ENCODE peak calls at places on chromosomes 6 and 20, in four cellular contexts. D is K562, B is transverse colon, Y is HCT116. O is an unnamed sample.

GRCh38 chr20:46627251-46627650 is 24.0 kb downstream of the SLC13A3 start:
- DNase-seq in D (no peak), B (no peak), Y (no peak), O (no peak)

GRCh38 chr6:157198425-157199279 is 124.7 kb downstream of the TMEM242 start:
- DNase-seq in D (no peak), B (peak), Y (no peak), O (no peak)

GRCh38 chr6:146028250-146028789 is 542 bp upstream of the GRM1 start:
- DNase-seq in D (peak), B (peak), Y (no peak), O (no peak)

GRCh38 chr6:151027936-151028838 is 162.7 kb downstream of the MTHFD1L start:
- DNase-seq in D (no peak), B (no peak), Y (no peak), O (no peak)

GRCh38 chr6:114342826-114343781 is at the start of gene HS3ST5:
- DNase-seq in D (no peak), B (peak), Y (peak), O (peak)

GRCh38 chr6:17429381-17430061 is 36.1 kb downstream of the CAP2 start:
- DNase-seq in D (no peak), B (no peak), Y (no peak), O (no peak)

GRCh38 chr6:127918506-127919427 is 17.9 kb upstream of the THEMIS start:
- DNase-seq in D (no peak), B (no peak), Y (no peak), O (no peak)

GRCh38 chr6:168152306-168152963 is 73.4 kb upstream of the FRMD1 start:
- DNase-seq in D (no peak), B (no peak), Y (no peak), O (no peak)

GRCh38 chr20:22226849-22227248 is 357.5 kb downstream of the FOXA2 start:
- DNase-seq in D (no peak), B (no peak), Y (no peak), O (no peak)

GRCh38 chr6:94636780-94637385 is 940.5 kb upstream of the MANEA start:
- DNase-seq in D (no peak), B (no peak), Y (peak), O (no peak)

GRCh38 chr6:53154794-53155193 is 6.2 kb upstream of the GCM1 start:
- DNase-seq in D (no peak), B (no peak), Y (no peak), O (no peak)

GRCh38 chr20:33388268-33388667 is 13.1 kb downstream of the CDK5RAP1 start:
- DNase-seq in D (no peak), B (no peak), Y (no peak), O (no peak)

GRCh38 chr6:170284866-170285469 is 5.9 kb downstream of the DLL1 start:
- DNase-seq in D (no peak), B (no peak), Y (no peak), O (no peak)

GRCh38 chr6:112163295-112164257 is 76.2 kb downstream of the FAM229B start:
- DNase-seq in D (peak), B (peak), Y (peak), O (peak)

GRCh38 chr20:20364747-20365558 is 3.0 kb upstream of the INSM1 start:
- DNase-seq in D (no peak), B (no peak), Y (no peak), O (no peak)

GRCh38 chr20:45010399-45010828 is 44.1 kb downstream of the STK4 start:
- DNase-seq in D (no peak), B (no peak), Y (no peak), O (no peak)

GRCh38 chr6:8645212-8645611 is 209.9 kb upstream of the SLC35B3 start:
- DNase-seq in D (no peak), B (no peak), Y (no peak), O (no peak)

GRCh38 chr6:113779656-113780055 is 77.5 kb upstream of the MARCKS start:
- DNase-seq in D (no peak), B (no peak), Y (no peak), O (no peak)

GRCh38 chr20:22819134-22819533 is 216.0 kb upstream of the SSTR4 start:
- DNase-seq in D (no peak), B (no peak), Y (no peak), O (no peak)

GRCh38 chr20:1426231-1426849 is 33.5 kb upstream of the FKBP1A start:
- DNase-seq in D (no peak), B (no peak), Y (no peak), O (no peak)

GRCh38 chr6:87250019-87250418 is 72.4 kb upstream of the SMIM8 start:
- DNase-seq in D (no peak), B (no peak), Y (no peak), O (no peak)

GRCh38 chr20:10919549-10920140 is 245.8 kb upstream of the JAG1 start:
- DNase-seq in D (no peak), B (no peak), Y (no peak), O (no peak)

GRCh38 chr6:73152998-73153757 is 72.1 kb downstream of the KHDC1L start:
- DNase-seq in D (no peak), B (no peak), Y (no peak), O (no peak)

GRCh38 chr6:63272397-63272796 is 47.4 kb downstream of the LGSN start:
- DNase-seq in D (peak), B (no peak), Y (peak), O (no peak)

DNA sequence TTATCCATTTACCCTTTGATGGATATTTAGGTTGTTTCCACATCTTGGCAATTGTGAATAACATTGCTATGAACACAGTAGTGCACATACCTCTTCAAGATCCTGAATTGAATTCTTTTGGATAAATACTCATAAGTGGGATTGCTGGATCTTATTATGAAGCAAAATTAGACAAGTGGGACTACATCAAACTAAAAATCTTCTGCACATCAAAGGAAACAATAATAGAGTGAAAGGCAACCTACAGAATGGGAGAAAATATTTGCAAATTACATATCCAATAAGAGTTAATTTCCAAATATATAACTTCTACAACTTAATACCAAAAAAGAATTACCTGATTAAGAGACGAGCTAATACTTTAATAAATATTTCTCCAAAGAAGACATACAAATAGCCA is 38.4 kb upstream of the BCAS1 start:
- DNase-seq in D (no peak), B (no peak), Y (no peak), O (no peak)
- TF ChIP-seq POLR2A in D (no peak), B (no peak), Y (no peak), O (no peak)

GRCh38 chr6:165915022-165915770 is 252.2 kb upstream of the PDE10A start:
- DNase-seq in D (no peak), B (no peak), Y (no peak), O (no peak)

GRCh38 chr6:165913676-165914570 is 250.9 kb upstream of the PDE10A start:
- DNase-seq in D (no peak), B (no peak), Y (no peak), O (no peak)

GRCh38 chr6:165920896-165921671 is 246.6 kb downstream of the TBXT start:
- DNase-seq in D (no peak), B (no peak), Y (no peak), O (no peak)

GRCh38 chr6:165922309-165922794 is 245.3 kb downstream of the TBXT start:
- DNase-seq in D (no peak), B (no peak), Y (no peak), O (no peak)

DNA sequence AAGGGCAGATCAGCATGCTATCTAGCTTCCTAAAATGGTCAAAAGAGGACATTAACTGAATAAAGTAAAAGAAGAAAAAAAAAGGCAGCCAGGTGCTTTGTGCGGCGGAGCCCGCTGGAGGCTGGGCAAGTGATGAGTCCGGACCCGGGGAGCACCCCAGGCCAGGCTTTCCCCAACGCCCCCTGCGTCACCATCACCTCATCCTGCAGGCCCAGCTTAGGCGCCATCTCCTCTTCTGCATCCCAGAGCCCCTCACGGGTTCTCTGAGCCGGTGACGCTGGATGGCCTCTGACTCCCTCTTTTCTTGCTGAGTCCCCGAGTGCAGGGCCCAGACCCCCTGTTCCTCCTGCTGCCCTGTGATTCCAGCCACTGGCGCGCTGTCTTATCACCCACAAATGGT is 250.1 kb downstream of the TBXT start:
- DNase-seq in D (no peak), B (no peak), Y (no peak), O (no peak)
- TF ChIP-seq POLR2AphosphoS5 in D (no peak), B (no peak), Y (no peak), O (no peak)

DNA sequence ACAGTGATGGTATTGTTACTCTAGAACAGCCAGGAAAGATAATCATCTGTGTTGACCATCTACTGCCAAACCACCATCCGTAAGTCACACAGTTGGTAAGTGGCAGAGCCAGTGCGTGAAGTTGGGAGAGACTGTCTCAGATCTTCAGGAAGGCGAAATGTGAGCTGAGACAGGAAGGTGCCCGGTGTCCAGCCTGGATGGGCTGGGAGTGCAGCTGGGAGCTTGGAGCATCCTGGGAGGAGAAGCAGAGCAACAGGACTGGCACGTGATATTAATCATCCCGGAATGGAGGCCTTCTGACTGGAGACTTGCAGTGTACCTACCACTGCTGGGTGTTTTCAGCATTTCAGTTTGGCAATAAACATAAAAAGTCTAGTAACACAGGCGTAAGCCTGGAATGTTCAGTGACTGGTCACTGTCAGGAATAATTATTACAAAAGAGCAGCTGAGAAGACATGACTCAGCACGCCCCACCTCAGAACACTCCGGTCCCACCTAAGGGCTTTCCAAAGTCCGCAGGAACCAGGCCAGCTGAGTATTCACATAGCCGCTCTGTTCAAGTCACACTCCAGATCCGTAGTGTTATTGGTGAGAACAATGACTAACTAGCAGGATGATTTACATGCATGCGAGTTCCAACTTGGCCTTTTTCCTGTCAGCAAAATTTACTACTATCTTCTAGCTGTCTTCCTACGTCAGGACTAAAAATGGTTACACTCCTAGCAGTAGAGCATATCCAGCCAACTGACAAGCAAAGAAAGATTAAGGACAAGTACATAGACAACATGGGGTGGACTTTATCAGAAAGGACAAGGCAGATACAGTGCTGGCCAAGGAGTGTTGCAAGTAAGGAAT is 45.1 kb upstream of the PNRC1 start:
- DNase-seq in D (peak), B (peak), Y (no peak), O (no peak)
- TF ChIP-seq POLR2A in D (no peak), B (peak), Y (no peak), O (no peak)

DNA sequence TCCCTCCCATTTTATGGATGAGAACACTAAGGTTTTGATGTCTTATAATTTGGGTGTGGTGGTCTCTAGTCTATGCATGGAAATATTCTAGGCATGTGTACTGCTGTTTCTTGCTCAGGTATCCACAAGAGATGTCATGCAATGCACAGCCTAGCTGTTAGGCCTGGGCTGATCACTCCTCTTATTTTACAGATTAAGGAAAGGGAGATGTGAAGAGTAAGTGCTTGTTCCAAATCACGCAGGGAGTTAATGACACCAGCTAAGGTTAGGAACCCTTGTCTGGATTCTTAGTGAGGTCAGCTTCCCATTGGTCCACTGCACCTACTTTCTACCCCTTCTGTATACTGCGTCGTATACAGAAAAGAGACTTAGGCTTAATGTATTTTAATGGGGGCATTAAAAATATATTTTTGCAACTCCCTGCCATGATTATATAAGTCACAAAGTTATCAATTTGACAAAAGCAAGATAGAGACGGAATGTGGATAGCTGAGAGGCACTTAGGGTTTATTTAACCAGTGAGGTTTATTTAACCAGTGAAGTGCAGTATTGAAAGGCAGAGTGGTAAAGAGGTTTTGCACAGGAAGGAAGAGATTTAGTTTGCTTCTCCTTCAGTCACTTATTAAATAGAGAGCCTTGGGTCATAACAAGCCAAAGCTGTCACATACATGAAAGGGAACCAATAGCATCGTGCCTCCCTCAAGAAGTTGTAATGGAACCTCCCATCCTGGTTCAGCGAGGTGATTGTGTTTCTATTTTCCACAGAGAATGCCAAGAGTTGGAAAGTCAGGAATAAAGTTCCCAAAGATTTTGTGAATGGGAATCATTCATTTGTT is 95.0 kb upstream of the FAM184A start:
- DNase-seq in D (no peak), B (no peak), Y (no peak), O (no peak)
- TF ChIP-seq POLR2AphosphoS5 in D (no peak), B (no peak), Y (no peak), O (no peak)

DNA sequence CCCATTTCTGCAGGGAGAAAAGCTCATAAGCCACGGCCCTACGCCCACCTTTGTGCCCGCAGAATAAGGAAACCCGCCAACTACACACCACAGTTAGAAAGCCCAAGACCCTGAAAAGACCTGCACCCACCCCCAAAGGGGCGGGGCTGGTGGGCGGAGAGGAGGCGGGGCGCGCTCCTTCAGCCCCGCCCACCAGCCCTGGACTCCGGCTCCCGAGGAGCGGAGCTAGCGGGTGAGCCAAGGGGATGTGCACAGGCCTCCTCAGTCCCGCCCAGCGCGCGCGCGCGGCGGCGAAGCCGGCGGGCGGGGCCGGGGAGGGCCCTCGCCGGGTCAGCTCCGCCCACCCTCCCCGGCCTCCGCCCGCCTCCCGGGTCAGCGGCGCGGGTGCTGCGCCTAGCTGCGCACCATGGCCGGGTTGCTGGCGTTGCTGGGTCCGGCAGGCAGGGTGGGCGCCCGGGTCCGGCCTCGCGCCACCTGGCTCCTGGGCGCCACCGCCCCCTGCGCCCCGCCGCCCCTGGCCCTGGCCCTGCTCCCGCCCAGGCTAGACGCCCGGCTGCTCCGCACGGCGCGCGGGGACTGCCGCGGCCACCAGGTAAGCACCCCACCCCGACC is at the start of gene FAM210B:
- DNase-seq in D (peak), B (peak), Y (peak), O (peak)
- TF ChIP-seq POLR2A in D (no peak), B (no peak), Y (no peak), O (no peak)

GRCh38 chr6:71481021-71481420 is 192.4 kb downstream of the OGFRL1 start:
- DNase-seq in D (no peak), B (no peak), Y (no peak), O (no peak)

GRCh38 chr6:71476872-71477271 is 188.3 kb downstream of the OGFRL1 start:
- DNase-seq in D (no peak), B (no peak), Y (no peak), O (no peak)

GRCh38 chr6:71476371-71476770 is 187.8 kb downstream of the OGFRL1 start:
- DNase-seq in D (no peak), B (no peak), Y (no peak), O (no peak)

GRCh38 chr6:71480577-71480976 is 192.0 kb downstream of the OGFRL1 start:
- DNase-seq in D (no peak), B (no peak), Y (no peak), O (no peak)

DNA sequence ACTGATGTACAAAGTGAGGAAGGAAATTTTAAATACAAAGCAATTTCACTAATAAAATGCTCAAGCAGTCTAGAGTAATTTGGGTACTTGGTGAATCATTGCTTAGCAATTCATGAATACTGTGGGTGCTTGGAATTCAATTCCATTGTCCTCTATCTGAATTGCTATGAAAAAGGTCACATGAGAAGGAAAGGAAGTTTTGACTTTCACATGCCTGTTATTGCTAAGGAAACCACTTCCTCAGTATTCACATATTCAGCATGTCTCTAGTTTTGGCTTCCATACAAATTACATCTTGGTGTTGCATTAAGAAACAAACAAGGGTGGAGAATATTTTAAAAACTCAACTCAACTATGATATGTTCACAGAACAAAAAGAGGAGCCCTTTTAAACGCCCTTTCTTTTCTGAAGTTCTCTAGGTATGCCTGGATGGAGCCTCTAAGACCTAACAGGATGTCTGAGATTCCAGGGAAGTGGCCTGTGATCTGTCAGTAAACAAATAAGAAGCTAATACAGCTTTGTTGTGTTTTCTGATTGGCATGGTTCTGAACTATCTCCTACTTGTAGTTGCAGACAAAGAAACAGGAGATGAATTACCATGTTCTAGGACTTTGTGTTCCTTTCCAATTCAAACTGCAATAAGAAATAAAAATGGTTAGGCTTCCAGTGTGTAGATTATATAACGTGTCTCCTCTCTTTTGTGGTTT is 190.4 kb downstream of the OGFRL1 start:
- DNase-seq in D (no peak), B (no peak), Y (no peak), O (no peak)
- TF ChIP-seq POLR2AphosphoS5 in D (no peak), B (no peak), Y (no peak), O (no peak)

DNA sequence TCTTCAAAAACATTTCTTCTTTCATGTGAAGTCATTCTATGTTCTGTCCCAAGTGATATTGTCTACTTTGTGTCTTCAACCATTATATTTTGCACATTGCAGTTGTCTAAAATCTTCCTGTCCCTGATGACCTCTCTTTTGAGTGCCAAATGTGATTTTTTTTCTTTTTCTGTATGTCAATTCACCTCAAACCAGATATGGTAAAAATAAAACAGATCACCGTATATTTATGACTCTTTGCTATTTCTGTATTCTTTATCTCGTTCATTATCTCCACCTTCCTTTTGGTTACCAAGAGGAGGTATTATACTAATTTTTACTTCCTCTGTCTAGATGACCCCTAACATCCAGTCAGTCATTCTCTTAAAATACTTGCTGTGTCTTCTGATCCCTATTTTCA is 165.2 kb downstream of the GRIK2 start:
- DNase-seq in D (no peak), B (no peak), Y (no peak), O (no peak)
- TF ChIP-seq POLR2A in D (no peak), B (no peak), Y (no peak), O (no peak)

GRCh38 chr6:2565499-2565898 is 185.2 kb downstream of the MYLK4 start:
- DNase-seq in D (no peak), B (no peak), Y (no peak), O (no peak)
- TF ChIP-seq POLR2AphosphoS5 in D (no peak), B (no peak), Y (no peak), O (no peak)

GRCh38 chr6:154706389-154706788 is 26.8 kb upstream of the SCAF8 start:
- DNase-seq in D (no peak), B (no peak), Y (no peak), O (no peak)
- TF ChIP-seq POLR2A in D (no peak), B (no peak), Y (no peak), O (no peak)